ENCODE peak calls at places on chromosomes 1 and 21, in four cellular contexts. G is H1; Q is CD8-positive, alpha-beta T cell; C is pancreas. H is an unnamed sample.

GRCh38 chr1:54949971-54950360 is 30.5 kb upstream of the TMEM61 start:
- DNase-seq in G (no peak), Q (no peak), C (no peak), H (no peak)

GRCh38 chr1:212284332-212284743 is 872 bp upstream of the PPP2R5A start:
- DNase-seq in G (no peak), Q (no peak), C (no peak), H (no peak)

GRCh38 chr1:178232949-178233348 is 139.0 kb downstream of the RASAL2 start:
- DNase-seq in G (no peak), Q (no peak), C (no peak), H (no peak)

GRCh38 chr1:116906812-116907211 is 2.9 kb upstream of the PTGFRN start:
- DNase-seq in G (no peak), Q (no peak), C (no peak), H (no peak)

GRCh38 chr21:26881504-26882228 is 36.5 kb upstream of the ADAMTS1 start:
- DNase-seq in G (no peak), Q (no peak), C (no peak), H (no peak)

GRCh38 chr21:22120616-22121266 is 1122.5 kb downstream of the NCAM2 start:
- DNase-seq in G (peak; percentile 10), Q (no peak), C (no peak), H (peak; percentile 2)

GRCh38 chr1:22131875-22132486 is 10.9 kb downstream of the WNT4 start:
- DNase-seq in G (peak; percentile 43), Q (peak; percentile 53), C (no peak), H (no peak)

GRCh38 chr1:3864884-3865283 is 7.6 kb downstream of the DFFB start:
- DNase-seq in G (no peak), Q (no peak), C (no peak), H (no peak)

GRCh38 chr1:7432896-7433380 is 338.2 kb upstream of the VAMP3 start:
- DNase-seq in G (no peak), Q (no peak), C (no peak), H (no peak)

GRCh38 chr1:17661546-17662157 is 93.5 kb upstream of the ACTL8 start:
- DNase-seq in G (peak; percentile 10), Q (peak; percentile 45), C (no peak), H (peak; percentile 37)

GRCh38 chr1:229221106-229222019 is 49.5 kb upstream of the RAB4A start:
- DNase-seq in G (no peak), Q (no peak), C (peak; percentile 65), H (no peak)

GRCh38 chr1:183291216-183291762 is 105.2 kb downstream of the LAMC2 start:
- DNase-seq in G (no peak), Q (no peak), C (no peak), H (no peak)

GRCh38 chr21:33441489-33442477 is 38.0 kb downstream of the TMEM50B start:
- DNase-seq in G (no peak), Q (no peak), C (no peak), H (no peak)

GRCh38 chr1:91606546-91607078 is 106.0 kb downstream of the CDC7 start:
- DNase-seq in G (no peak), Q (no peak), C (no peak), H (no peak)

GRCh38 chr1:229454056-229454455 is 20.2 kb upstream of the ACTA1 start:
- DNase-seq in G (no peak), Q (no peak), C (no peak), H (no peak)

GRCh38 chr1:75953461-75953860 is 21.3 kb upstream of the ASB17 start:
- DNase-seq in G (no peak), Q (no peak), C (no peak), H (no peak)

GRCh38 chr1:242556276-242556675 is 31.8 kb upstream of the PLD5 start:
- DNase-seq in G (no peak), Q (no peak), C (no peak), H (no peak)

GRCh38 chr1:30599721-30600120 is 123.7 kb downstream of the MATN1 start:
- DNase-seq in G (no peak), Q (no peak), C (no peak), H (no peak)

GRCh38 chr21:43903451-43904091 is 38.5 kb downstream of the AGPAT3 start:
- DNase-seq in G (no peak), Q (no peak), C (no peak), H (no peak)

GRCh38 chr1:21594495-21594894 is 74.7 kb downstream of the RAP1GAP start:
- DNase-seq in G (no peak), Q (no peak), C (no peak), H (no peak)

GRCh38 chr1:55061000-55061705 is 21.8 kb downstream of the PCSK9 start:
- DNase-seq in G (no peak), Q (no peak), C (no peak), H (no peak)

GRCh38 chr21:36491191-36491916 is 11.4 kb upstream of the CLDN14 start:
- DNase-seq in G (no peak), Q (no peak), C (no peak), H (no peak)

GRCh38 chr1:243323481-243323880 is 67.6 kb downstream of the SDCCAG8 start:
- DNase-seq in G (no peak), Q (no peak), C (no peak), H (no peak)

GRCh38 chr1:72282690-72283203 is 408 bp upstream of the NEGR1 start:
- DNase-seq in G (no peak), Q (peak; percentile 50), C (peak; percentile 75), H (no peak)

GRCh38 chr1:36115200-36115669 is 9.8 kb downstream of the COL8A2 start:
- DNase-seq in G (no peak), Q (no peak), C (no peak), H (no peak)

GRCh38 chr1:58266242-58266641 is 280.3 kb downstream of the OMA1 start:
- DNase-seq in G (no peak), Q (no peak), C (no peak), H (no peak)

GRCh38 chr1:197173571-197174482 is 27.4 kb upstream of the ASPM start:
- DNase-seq in G (no peak), Q (no peak), C (no peak), H (no peak)

GRCh38 chr1:20430355-20431290 is 55.4 kb downstream of the CAMK2N1 start:
- DNase-seq in G (peak; percentile 50), Q (peak; percentile 23), C (no peak), H (peak; percentile 74)

GRCh38 chr1:207962716-207963428 is 51.9 kb upstream of the CD34 start:
- DNase-seq in G (no peak), Q (no peak), C (peak; percentile 52), H (peak; percentile 9)

DNA sequence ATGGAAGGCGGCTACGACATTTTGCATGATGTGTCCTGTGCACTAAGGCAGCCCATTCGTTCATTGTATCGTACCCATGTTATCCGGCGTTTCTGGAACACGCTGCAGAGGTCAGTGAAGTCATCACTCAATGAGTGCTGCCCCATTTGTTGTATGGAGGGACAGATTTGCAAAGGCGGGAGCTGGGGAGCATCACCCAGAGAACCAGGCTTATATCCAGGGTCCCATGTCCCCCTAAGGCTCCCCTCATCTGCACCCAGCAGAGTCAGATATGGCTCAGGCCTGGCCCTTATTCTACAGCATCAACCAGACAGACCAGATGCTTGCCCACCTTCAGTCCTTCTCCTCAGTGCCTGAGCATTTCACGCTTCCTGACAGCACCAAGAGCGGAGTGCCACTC is 31.2 kb downstream of the SZT2 start:
- DNase-seq in G (no peak), Q (no peak), C (no peak), H (no peak)
- H3K27ac ChIP-seq in G (no peak overlapping the region), Q (no peak overlapping the region), C (no peak overlapping the region), H (no peak overlapping the region)

GRCh38 chr1:184422490-184423233 is 35.8 kb downstream of the C1orf21 start:
- DNase-seq in G (no peak), Q (no peak), C (no peak), H (no peak)

GRCh38 chr1:184416476-184416875 is 29.6 kb downstream of the C1orf21 start:
- DNase-seq in G (no peak), Q (no peak), C (no peak), H (no peak)

GRCh38 chr1:184416921-184417320 is 30.1 kb downstream of the C1orf21 start:
- DNase-seq in G (no peak), Q (no peak), C (no peak), H (no peak)

GRCh38 chr1:184419734-184420161 is 32.9 kb downstream of the C1orf21 start:
- DNase-seq in G (no peak), Q (no peak), C (no peak), H (no peak)

DNA sequence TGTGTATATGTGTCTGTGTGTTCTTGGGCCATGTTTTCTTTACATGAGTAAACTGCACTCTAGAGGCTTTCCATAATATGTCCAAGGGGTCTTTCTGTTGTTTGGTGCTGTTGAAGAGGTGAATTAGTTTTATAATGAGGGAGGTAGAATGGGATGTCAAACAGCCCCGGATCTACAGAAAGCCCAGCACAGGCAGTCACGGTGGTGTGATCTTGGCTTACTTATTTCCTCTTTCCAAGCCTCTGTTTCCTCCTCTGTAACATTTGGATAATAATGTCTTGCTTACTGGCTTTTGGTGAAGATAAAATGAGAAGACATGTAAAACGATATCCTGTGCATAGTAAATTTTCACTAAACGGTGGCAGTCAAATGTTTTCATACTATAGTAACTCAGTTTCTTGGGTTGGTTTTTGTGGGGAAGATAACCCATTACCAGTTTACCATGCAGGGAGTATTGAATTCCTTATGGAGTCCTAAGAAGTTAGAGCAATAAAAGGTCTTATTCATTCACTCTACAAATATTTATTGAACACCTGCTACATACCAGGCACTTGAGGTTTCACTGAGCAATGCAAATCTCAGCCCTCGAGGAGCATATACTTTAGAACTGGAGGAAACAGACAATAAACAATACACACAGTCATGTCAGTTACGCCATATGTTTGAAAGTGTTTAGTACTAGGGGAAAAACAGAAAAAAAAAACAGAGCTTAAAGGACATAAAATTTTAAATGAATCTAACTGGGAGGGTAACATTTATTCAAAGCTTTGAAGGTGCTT is 32.3 kb downstream of the C1orf21 start:
- DNase-seq in G (no peak), Q (no peak), C (no peak), H (no peak)
- H3K4me1 ChIP-seq in G (peaks cover 9% of the 10 kb centered on the region), Q (no peaks in the 10 kb centered on the region), C (no peaks in the 10 kb centered on the region), H (peaks cover 2% of the 10 kb centered on the region)

DNA sequence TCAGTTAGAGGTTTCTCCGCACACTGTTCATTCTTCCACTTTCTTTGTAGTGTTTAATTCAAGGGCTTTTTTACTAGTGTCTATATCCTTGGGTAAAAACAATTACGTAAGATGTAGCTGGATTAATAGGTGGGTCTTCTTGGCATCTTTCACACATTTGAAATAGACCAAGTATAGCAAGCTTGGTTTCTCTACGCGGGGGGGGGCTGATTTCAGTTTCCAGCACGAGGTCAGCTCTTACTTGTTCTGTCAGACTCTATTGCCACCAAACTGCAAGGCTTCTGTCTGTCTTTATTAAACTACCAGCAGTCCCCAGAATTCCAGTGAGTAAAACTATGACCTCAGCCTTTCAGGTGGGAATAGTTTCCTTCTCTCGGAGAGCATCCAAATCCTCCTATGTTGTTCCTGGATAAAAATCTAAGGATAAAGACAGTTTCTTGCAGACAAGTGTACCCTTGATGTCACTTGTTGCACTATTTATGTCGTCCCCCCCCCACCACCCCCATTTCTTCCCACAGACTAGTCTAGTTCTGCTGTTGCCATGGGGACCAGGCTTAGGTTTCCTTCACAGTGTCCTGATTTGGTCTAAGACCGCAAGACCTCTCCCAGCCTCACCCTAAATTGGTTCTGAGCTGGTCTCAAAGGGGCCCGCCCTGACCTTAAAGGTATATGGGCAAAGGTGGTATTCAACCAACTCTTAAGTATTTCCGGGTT is 17.0 kb downstream of the SPATA46 start:
- DNase-seq in G (no peak), Q (no peak), C (no peak), H (no peak)
- H3K4me3 ChIP-seq in G (no peak overlapping the region), Q (no peak overlapping the region), C (no peak overlapping the region), H (no peak overlapping the region)

GRCh38 chr1:248098529-248098928 is 3.5 kb downstream of the OR2L13 start:
- DNase-seq in G (no peak), Q (no peak), C (no peak), H (no peak)

DNA sequence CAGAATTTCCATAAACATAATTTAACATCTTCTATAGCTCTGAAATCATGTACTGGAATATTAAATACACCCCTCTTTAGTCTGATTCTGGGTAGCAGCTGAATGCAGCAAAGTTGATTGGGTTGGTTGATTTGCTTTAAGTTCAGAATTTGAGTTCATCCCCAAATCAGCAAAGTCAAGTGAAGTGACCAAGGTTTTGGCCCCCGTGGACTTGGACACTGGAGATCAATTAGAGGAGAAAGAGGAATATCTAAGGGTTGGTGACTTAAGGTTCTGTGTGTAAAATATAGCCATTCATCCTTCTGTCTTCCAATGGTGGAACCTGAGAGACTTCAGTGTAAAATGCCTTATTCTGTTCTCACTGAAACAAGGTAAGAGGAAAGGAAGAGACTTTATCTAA is at the start of gene OR2L13:
- DNase-seq in G (no peak), Q (no peak), C (no peak), H (no peak)
- H3K27ac ChIP-seq in G (no peak within 1 kb of the TSS), Q (no peak within 1 kb of the TSS), C (no peak within 1 kb of the TSS), H (no peak within 1 kb of the TSS)